ENCODE peak calls at places on chromosomes 5 and 9, in seven cellular contexts. One of them, this sample, is unnamed. For H3K4me1, the result is how much of the 10 kb centered on the place peaks cover.

GRCh38 chr9:15423328-15423985 is 781 bp downstream of the SNAPC3 start:
- DNase-seq in tibial nerve: no peak
- DNase-seq in lower lobe of right lung: no peak
- DNase-seq in IMR-90: peak
- DNase-seq in SK-N-SH: peak
- DNase-seq in pancreas: no peak
- DNase-seq in hepatocyte: peak
- DNase-seq in this sample: no peak

GRCh38 chr9:77375956-77376532 is 198.7 kb downstream of the VPS13A start:
- DNase-seq in hepatocyte: no peak
- DNase-seq in lower lobe of right lung: no peak
- DNase-seq in SK-N-SH: no peak
- DNase-seq in tibial nerve: no peak
- DNase-seq in IMR-90: peak
- DNase-seq in pancreas: no peak
- DNase-seq in this sample: no peak

GRCh38 chr9:77038281-77039036 is 19.0 kb downstream of the FOXB2 start:
- DNase-seq in lower lobe of right lung: no peak
- DNase-seq in IMR-90: no peak
- DNase-seq in pancreas: no peak
- DNase-seq in tibial nerve: no peak
- DNase-seq in SK-N-SH: no peak
- DNase-seq in hepatocyte: no peak
- DNase-seq in this sample: no peak

GRCh38 chr5:4191703-4192102 is 596.1 kb downstream of the IRX1 start:
- DNase-seq in tibial nerve: no peak
- DNase-seq in hepatocyte: no peak
- DNase-seq in pancreas: no peak
- DNase-seq in lower lobe of right lung: no peak
- DNase-seq in SK-N-SH: no peak
- DNase-seq in IMR-90: no peak
- DNase-seq in this sample: no peak

GRCh38 chr9:108535526-108535925 is 320.3 kb downstream of the ACTL7B start:
- DNase-seq in tibial nerve: no peak
- DNase-seq in hepatocyte: no peak
- DNase-seq in SK-N-SH: peak
- DNase-seq in pancreas: no peak
- DNase-seq in IMR-90: no peak
- DNase-seq in lower lobe of right lung: no peak
- DNase-seq in this sample: no peak

GRCh38 chr5:31604644-31605043 is 34.3 kb upstream of the PDZD2 start:
- DNase-seq in lower lobe of right lung: no peak
- DNase-seq in pancreas: no peak
- DNase-seq in tibial nerve: no peak
- DNase-seq in IMR-90: no peak
- DNase-seq in hepatocyte: no peak
- DNase-seq in SK-N-SH: no peak
- DNase-seq in this sample: no peak

GRCh38 chr5:134143431-134143830 is 28.9 kb downstream of the TCF7 start:
- DNase-seq in pancreas: no peak
- DNase-seq in hepatocyte: peak
- DNase-seq in IMR-90: no peak
- DNase-seq in tibial nerve: no peak
- DNase-seq in lower lobe of right lung: no peak
- DNase-seq in SK-N-SH: no peak
- DNase-seq in this sample: no peak

GRCh38 chr9:69175488-69175872 is 1.4 kb downstream of the TJP2 start:
- DNase-seq in tibial nerve: no peak
- DNase-seq in hepatocyte: no peak
- DNase-seq in lower lobe of right lung: no peak
- DNase-seq in pancreas: no peak
- DNase-seq in IMR-90: no peak
- DNase-seq in SK-N-SH: no peak
- DNase-seq in this sample: no peak

GRCh38 chr9:94909965-94910730 is 183.6 kb downstream of the AOPEP start:
- DNase-seq in IMR-90: no peak
- DNase-seq in hepatocyte: no peak
- DNase-seq in SK-N-SH: no peak
- DNase-seq in tibial nerve: no peak
- DNase-seq in pancreas: no peak
- DNase-seq in lower lobe of right lung: no peak
- DNase-seq in this sample: no peak

GRCh38 chr5:66689522-66690220 is 93.5 kb downstream of the MAST4 start:
- DNase-seq in hepatocyte: no peak
- DNase-seq in tibial nerve: no peak
- DNase-seq in pancreas: peak
- DNase-seq in IMR-90: no peak
- DNase-seq in SK-N-SH: no peak
- DNase-seq in lower lobe of right lung: no peak
- DNase-seq in this sample: no peak

GRCh38 chr9:78871452-78872331 is 574.8 kb downstream of the PSAT1 start:
- DNase-seq in IMR-90: peak
- DNase-seq in tibial nerve: no peak
- DNase-seq in pancreas: peak
- DNase-seq in lower lobe of right lung: no peak
- DNase-seq in SK-N-SH: no peak
- DNase-seq in hepatocyte: peak
- DNase-seq in this sample: no peak

GRCh38 chr5:7392401-7393024 is 3.4 kb upstream of the ADCY2 start:
- DNase-seq in SK-N-SH: peak
- DNase-seq in tibial nerve: no peak
- DNase-seq in lower lobe of right lung: no peak
- DNase-seq in pancreas: no peak
- DNase-seq in hepatocyte: peak
- DNase-seq in IMR-90: no peak
- DNase-seq in this sample: peak

GRCh38 chr5:160938532-160938931 is 86.5 kb upstream of the ATP10B start:
- DNase-seq in hepatocyte: no peak
- DNase-seq in pancreas: peak
- DNase-seq in tibial nerve: no peak
- DNase-seq in IMR-90: no peak
- DNase-seq in SK-N-SH: no peak
- DNase-seq in lower lobe of right lung: peak
- DNase-seq in this sample: no peak

GRCh38 chr9:3520564-3520963 is 5.2 kb downstream of the RFX3 start:
- DNase-seq in tibial nerve: no peak
- DNase-seq in IMR-90: no peak
- DNase-seq in pancreas: no peak
- DNase-seq in SK-N-SH: no peak
- DNase-seq in hepatocyte: no peak
- DNase-seq in lower lobe of right lung: no peak
- DNase-seq in this sample: no peak

GRCh38 chr5:181189962-181190710 is 14.9 kb downstream of the TRIM7 start:
- DNase-seq in hepatocyte: peak
- DNase-seq in SK-N-SH: no peak
- DNase-seq in tibial nerve: no peak
- DNase-seq in pancreas: peak
- DNase-seq in lower lobe of right lung: no peak
- DNase-seq in IMR-90: no peak
- DNase-seq in this sample: no peak

GRCh38 chr5:155886311-155887031 is 440.5 kb upstream of the SGCD start:
- DNase-seq in IMR-90: no peak
- DNase-seq in hepatocyte: no peak
- DNase-seq in lower lobe of right lung: no peak
- DNase-seq in SK-N-SH: no peak
- DNase-seq in tibial nerve: no peak
- DNase-seq in pancreas: no peak
- DNase-seq in this sample: no peak

DNA sequence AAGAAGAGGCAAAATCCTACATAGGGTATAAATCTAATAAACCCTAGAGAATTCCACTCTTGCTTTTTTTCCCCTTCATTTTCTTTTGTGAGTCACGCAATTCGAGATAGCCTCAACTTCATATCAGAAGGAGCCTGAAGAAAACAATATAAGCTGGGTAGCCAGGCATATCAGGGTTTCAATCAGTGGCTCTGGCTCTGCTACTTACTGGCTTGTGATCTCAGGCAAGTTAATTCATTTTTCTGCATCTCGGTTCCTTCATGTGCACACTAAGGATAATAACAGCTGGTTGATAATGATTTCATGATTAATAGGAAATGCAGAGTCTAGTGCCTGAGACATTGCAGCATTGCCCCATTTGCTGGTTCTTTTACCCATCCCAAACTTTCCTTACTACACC is 46.5 kb upstream of the ASTN2 start:
- DNase-seq in lower lobe of right lung: no peak
- DNase-seq in IMR-90: no peak
- DNase-seq in SK-N-SH: peak
- DNase-seq in tibial nerve: no peak
- DNase-seq in hepatocyte: no peak
- DNase-seq in pancreas: no peak
- DNase-seq in this sample: no peak
- TF ChIP-seq CTCF in lower lobe of right lung: no peak
- TF ChIP-seq CTCF in IMR-90: no peak
- TF ChIP-seq CTCF in SK-N-SH: no peak
- TF ChIP-seq CTCF in tibial nerve: no peak
- TF ChIP-seq CTCF in hepatocyte: no peak
- TF ChIP-seq CTCF in pancreas: no peak
- TF ChIP-seq CTCF in this sample: no peak

GRCh38 chr5:137891849-137892248 is 2.6 kb downstream of the PKD2L2 start:
- DNase-seq in hepatocyte: no peak
- DNase-seq in SK-N-SH: no peak
- DNase-seq in pancreas: no peak
- DNase-seq in lower lobe of right lung: no peak
- DNase-seq in IMR-90: no peak
- DNase-seq in tibial nerve: no peak
- DNase-seq in this sample: peak

GRCh38 chr5:137887831-137888230 is 1.4 kb upstream of the PKD2L2 start:
- DNase-seq in IMR-90: no peak
- DNase-seq in pancreas: no peak
- DNase-seq in hepatocyte: no peak
- DNase-seq in lower lobe of right lung: no peak
- DNase-seq in SK-N-SH: no peak
- DNase-seq in tibial nerve: no peak
- DNase-seq in this sample: no peak

GRCh38 chr5:137888875-137889759 is at the start of gene PKD2L2:
- DNase-seq in SK-N-SH: peak
- DNase-seq in IMR-90: peak
- DNase-seq in hepatocyte: peak
- DNase-seq in pancreas: peak
- DNase-seq in tibial nerve: peak
- DNase-seq in lower lobe of right lung: peak
- DNase-seq in this sample: no peak

GRCh38 chr5:137890850-137891249 is 1.6 kb downstream of the PKD2L2 start:
- DNase-seq in lower lobe of right lung: no peak
- DNase-seq in SK-N-SH: no peak
- DNase-seq in hepatocyte: peak
- DNase-seq in pancreas: no peak
- DNase-seq in tibial nerve: no peak
- DNase-seq in IMR-90: no peak
- DNase-seq in this sample: peak

GRCh38 chr5:137888489-137888874 is 775 bp upstream of the PKD2L2 start:
- DNase-seq in tibial nerve: no peak
- DNase-seq in hepatocyte: no peak
- DNase-seq in SK-N-SH: peak
- DNase-seq in IMR-90: no peak
- DNase-seq in pancreas: no peak
- DNase-seq in lower lobe of right lung: no peak
- DNase-seq in this sample: no peak
- H3K4me3 ChIP-seq in tibial nerve: peak
- H3K4me3 ChIP-seq in hepatocyte: no peak
- H3K4me3 ChIP-seq in SK-N-SH: peak
- H3K4me3 ChIP-seq in IMR-90: no peak
- H3K4me3 ChIP-seq in pancreas: peak
- H3K4me3 ChIP-seq in lower lobe of right lung: peak
- H3K4me3 ChIP-seq in this sample: no peak

GRCh38 chr9:35698231-35698630 is 8.5 kb upstream of the TPM2 start:
- DNase-seq in IMR-90: no peak
- DNase-seq in pancreas: no peak
- DNase-seq in lower lobe of right lung: no peak
- DNase-seq in tibial nerve: no peak
- DNase-seq in SK-N-SH: no peak
- DNase-seq in hepatocyte: no peak
- DNase-seq in this sample: no peak

GRCh38 chr9:35700031-35700430 is 10.3 kb upstream of the TPM2 start:
- DNase-seq in IMR-90: no peak
- DNase-seq in lower lobe of right lung: no peak
- DNase-seq in SK-N-SH: no peak
- DNase-seq in tibial nerve: no peak
- DNase-seq in hepatocyte: no peak
- DNase-seq in pancreas: no peak
- DNase-seq in this sample: no peak

GRCh38 chr9:35695801-35696420 is 6.2 kb upstream of the TPM2 start:
- DNase-seq in tibial nerve: no peak
- DNase-seq in lower lobe of right lung: no peak
- DNase-seq in pancreas: peak
- DNase-seq in IMR-90: peak
- DNase-seq in hepatocyte: peak
- DNase-seq in SK-N-SH: no peak
- DNase-seq in this sample: no peak

GRCh38 chr9:35696520-35697215 is 6.9 kb upstream of the TPM2 start:
- DNase-seq in hepatocyte: peak
- DNase-seq in lower lobe of right lung: peak
- DNase-seq in tibial nerve: peak
- DNase-seq in SK-N-SH: peak
- DNase-seq in pancreas: peak
- DNase-seq in IMR-90: peak
- DNase-seq in this sample: peak

GRCh38 chr9:35697486-35697885 is 7.8 kb upstream of the TPM2 start:
- DNase-seq in hepatocyte: no peak
- DNase-seq in lower lobe of right lung: no peak
- DNase-seq in IMR-90: no peak
- DNase-seq in SK-N-SH: no peak
- DNase-seq in pancreas: no peak
- DNase-seq in tibial nerve: no peak
- DNase-seq in this sample: no peak
- H3K4me1 ChIP-seq in hepatocyte: under half
- H3K4me1 ChIP-seq in lower lobe of right lung: under half
- H3K4me1 ChIP-seq in IMR-90: under half
- H3K4me1 ChIP-seq in SK-N-SH: under half
- H3K4me1 ChIP-seq in pancreas: under half
- H3K4me1 ChIP-seq in tibial nerve: under half
- H3K4me1 ChIP-seq in this sample: under half

GRCh38 chr9:20292002-20292401 is 330.3 kb downstream of the MLLT3 start:
- DNase-seq in hepatocyte: no peak
- DNase-seq in tibial nerve: no peak
- DNase-seq in SK-N-SH: peak
- DNase-seq in lower lobe of right lung: no peak
- DNase-seq in IMR-90: peak
- DNase-seq in pancreas: no peak
- DNase-seq in this sample: no peak
- TF ChIP-seq CTCF in hepatocyte: no peak
- TF ChIP-seq CTCF in tibial nerve: no peak
- TF ChIP-seq CTCF in SK-N-SH: peak
- TF ChIP-seq CTCF in lower lobe of right lung: no peak
- TF ChIP-seq CTCF in IMR-90: peak
- TF ChIP-seq CTCF in pancreas: no peak
- TF ChIP-seq CTCF in this sample: no peak